ENCODE peak calls at places on chromosomes 7 and 10, in six cellular contexts. Y is astrocyte; B is left ventricle myocardium inferior; F is psoas muscle; O is GM23338; G is CD4-positive, CD25-positive, alpha-beta regulatory T cell. L is an unnamed sample.

GRCh38 chr7:148856035-148856881 is 27.8 kb downstream of the EZH2 start:
- DNase-seq in B (no peak), O (peak; percentile 60), Y (no peak), F (no peak), G (peak; percentile 47), L (no peak)

GRCh38 chr10:29120216-29120615 is 168.7 kb upstream of the LYZL1 start:
- DNase-seq in F (no peak), O (no peak), B (no peak), G (no peak), Y (peak; percentile 80), L (no peak)

GRCh38 chr10:114547466-114547865 is 110.6 kb downstream of the ABLIM1 start:
- DNase-seq in Y (no peak), G (no peak), B (no peak), O (no peak), F (no peak), L (peak; percentile 50)

GRCh38 chr7:55574062-55574717 is 1.9 kb upstream of the VOPP1 start:
- DNase-seq in F (no peak), B (no peak), O (no peak), Y (peak; percentile 65), G (no peak), L (no peak)

GRCh38 chr10:71368639-71369038 is 28.1 kb upstream of the CDH23 start:
- DNase-seq in O (peak; percentile 11), F (no peak), Y (no peak), G (no peak), B (no peak), L (no peak)

GRCh38 chr10:127612-128432 is 7.4 kb upstream of the ZMYND11 start:
- DNase-seq in B (no peak), Y (no peak), O (no peak), G (no peak), F (no peak), L (no peak)

GRCh38 chr7:77738871-77739270 is 42.6 kb downstream of the RSBN1L start:
- DNase-seq in O (no peak), Y (peak; percentile 46), B (no peak), G (no peak), F (no peak), L (no peak)

GRCh38 chr7:44216019-44216418 is 15.2 kb downstream of the YKT6 start:
- DNase-seq in G (no peak), F (no peak), B (no peak), Y (no peak), O (no peak), L (no peak)

GRCh38 chr7:132255898-132256297 is 320.4 kb downstream of the PLXNA4 start:
- DNase-seq in B (peak; percentile 48), O (no peak), F (no peak), Y (no peak), G (no peak), L (peak; percentile 52)

GRCh38 chr10:83166344-83166743 is 973.0 kb upstream of the GHITM start:
- DNase-seq in F (no peak), G (no peak), Y (no peak), B (no peak), O (peak; percentile 75), L (no peak)

GRCh38 chr10:117894339-117894738 is 152.4 kb downstream of the RAB11FIP2 start:
- DNase-seq in Y (no peak), G (no peak), F (no peak), B (no peak), O (no peak), L (no peak)

GRCh38 chr7:36972140-36972518 is 247.8 kb upstream of the AOAH start:
- DNase-seq in B (no peak), F (no peak), G (no peak), O (no peak), Y (no peak), L (no peak)

GRCh38 chr7:152859781-152860191 is 100.2 kb downstream of the ACTR3B start:
- DNase-seq in F (no peak), B (no peak), G (no peak), Y (no peak), O (peak; percentile 77), L (no peak)

GRCh38 chr10:77240042-77240619 is 397.5 kb downstream of the KCNMA1 start:
- DNase-seq in Y (no peak), B (no peak), O (no peak), G (no peak), F (no peak), L (no peak)

GRCh38 chr10:70592746-70593512 is 9.6 kb downstream of the PRF1 start:
- DNase-seq in G (no peak), F (no peak), O (no peak), Y (no peak), B (no peak), L (no peak)

GRCh38 chr7:45177801-45178200 is 20.2 kb downstream of the RAMP3 start:
- DNase-seq in G (no peak), Y (no peak), O (no peak), F (no peak), B (no peak), L (peak; percentile 37)

GRCh38 chr10:93777092-93777491 is 19.4 kb downstream of the LGI1 start:
- DNase-seq in O (no peak), Y (no peak), B (no peak), G (no peak), F (no peak), L (no peak)

GRCh38 chr10:99917963-99918825 is 91.6 kb downstream of the DNMBP start:
- DNase-seq in F (peak; percentile 23), Y (peak; percentile 66), B (peak; percentile 29), G (no peak), O (peak; percentile 95), L (no peak)

GRCh38 chr7:70520604-70521003 is 611.3 kb upstream of the GALNT17 start:
- DNase-seq in Y (peak; percentile 54), O (no peak), F (no peak), B (no peak), G (no peak), L (no peak)

GRCh38 chr10:113987805-113988204 is 55.9 kb upstream of the ADRB1 start:
- DNase-seq in B (no peak), F (peak; percentile 41), G (no peak), Y (no peak), O (no peak), L (no peak)

GRCh38 chr7:63041786-63042185 is 956.9 kb upstream of the ZNF722 start:
- DNase-seq in B (no peak), O (no peak), G (no peak), Y (no peak), F (no peak), L (no peak)

GRCh38 chr7:36015733-36016132 is 137.3 kb upstream of the EEPD1 start:
- DNase-seq in G (no peak), Y (peak; percentile 44), F (no peak), B (no peak), O (no peak), L (no peak)

GRCh38 chr7:40470111-40470736 is 335.4 kb downstream of the SUGCT start:
- DNase-seq in G (no peak), B (no peak), Y (peak; percentile 74), O (no peak), F (no peak), L (no peak)

GRCh38 chr10:81733547-81733946 is 141.4 kb upstream of the NRG3 start:
- DNase-seq in F (no peak), O (no peak), Y (no peak), B (no peak), G (no peak), L (no peak)

GRCh38 chr10:61902448-61903183 is 1.1 kb downstream of the ARID5B start:
- DNase-seq in Y (peak; percentile 63), B (peak; percentile 18), O (peak; percentile 64), F (no peak), G (peak; percentile 64), L (peak; percentile 47)

GRCh38 chr7:152674860-152675760 is 831 bp downstream of the XRCC2 start:
- DNase-seq in Y (no peak), O (peak; percentile 55), G (no peak), B (no peak), F (no peak), L (no peak)

GRCh38 chr7:43834463-43835251 is 34.7 kb downstream of the MRPS24 start:
- DNase-seq in F (no peak), B (no peak), Y (peak; percentile 10), G (peak; percentile 40), O (no peak), L (no peak)

GRCh38 chr10:122407375-122408125 is 33.0 kb downstream of the PLEKHA1 start:
- DNase-seq in O (no peak), G (peak; percentile 23), B (no peak), F (no peak), Y (peak; percentile 13), L (no peak)

GRCh38 chr7:151271699-151272355 is 23.3 kb upstream of the SMARCD3 start:
- DNase-seq in Y (no peak), F (peak; percentile 58), O (no peak), G (no peak), B (no peak), L (peak; percentile 71)

DNA sequence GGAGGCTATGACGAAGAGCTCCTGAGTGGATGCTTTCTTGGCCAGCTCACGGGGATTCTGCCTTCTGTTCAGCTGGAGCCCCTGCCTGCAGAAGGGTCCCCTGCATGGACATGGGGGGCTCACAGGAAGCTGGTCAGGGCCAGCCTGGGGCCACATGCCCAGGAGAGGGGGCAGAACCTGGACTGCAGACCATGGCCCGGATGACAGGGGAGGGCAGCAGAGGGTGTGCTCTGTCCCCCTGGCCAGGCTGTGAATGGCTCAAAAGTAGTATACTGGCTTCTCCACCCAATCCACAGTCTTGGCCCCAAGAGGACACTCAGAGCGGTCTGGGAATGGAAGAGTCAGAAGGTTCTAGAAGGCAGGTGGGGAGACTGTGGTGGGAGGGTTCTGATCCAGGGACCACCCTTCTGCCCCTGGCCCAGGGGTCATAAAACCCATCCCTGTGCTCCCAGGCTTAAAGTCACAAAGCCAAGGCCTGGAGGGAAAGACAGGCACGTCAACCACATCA is 40.3 kb downstream of the PPIF start:
- DNase-seq in Y (no peak), F (no peak), O (no peak), B (peak; percentile 9), G (no peak), L (no peak)
- H3K4me1 ChIP-seq in Y (peaks cover 8% of the 10 kb centered on the region), F (no peaks in the 10 kb centered on the region), O (no peaks in the 10 kb centered on the region), B (peaks cover 56% of the 10 kb centered on the region), G (no peaks in the 10 kb centered on the region), L (peaks cover 2% of the 10 kb centered on the region)

GRCh38 chr10:125144693-125145623 is 15.4 kb downstream of the CTBP2 start:
- DNase-seq in Y (peak; percentile 44), G (no peak), O (peak; percentile 81), B (no peak), F (no peak), L (peak; percentile 59)
- H3K4me1 ChIP-seq in Y (peaks cover 39% of the 10 kb centered on the region), G (no peaks in the 10 kb centered on the region), O (peaks cover 93% of the 10 kb centered on the region), B (peaks cover 90% of the 10 kb centered on the region), F (peaks cover 94% of the 10 kb centered on the region), L (peaks cover 67% of the 10 kb centered on the region)

GRCh38 chr10:128065881-128066534 is 60.2 kb downstream of the MKI67 start:
- DNase-seq in G (no peak), F (no peak), Y (no peak), B (no peak), O (no peak), L (no peak)
- H3K4me1 ChIP-seq in G (peaks cover 47% of the 10 kb centered on the region), F (peaks cover 6% of the 10 kb centered on the region), Y (peaks cover 26% of the 10 kb centered on the region), B (peaks cover 45% of the 10 kb centered on the region), O (peaks cover 15% of the 10 kb centered on the region), L (peaks cover 46% of the 10 kb centered on the region)

GRCh38 chr10:7788640-7789335 is 811 bp downstream of the ATP5F1C start:
- DNase-seq in G (no peak), O (peak; percentile 8), Y (no peak), B (no peak), F (no peak), L (no peak)

GRCh38 chr10:7787150-7787856 is 490 bp downstream of the KIN start:
- DNase-seq in G (peak; percentile 1), F (no peak), B (no peak), O (peak; percentile 23), Y (no peak), L (no peak)

GRCh38 chr10:7789390-7789789 is 1.4 kb downstream of the ATP5F1C start:
- DNase-seq in B (peak; percentile 49), Y (peak; percentile 38), F (no peak), O (no peak), G (no peak), L (no peak)

GRCh38 chr10:7792541-7792940 is 4.6 kb downstream of the ATP5F1C start:
- DNase-seq in Y (no peak), G (no peak), F (no peak), O (no peak), B (no peak), L (no peak)

GRCh38 chr10:7787857-7788639 is at the start of the genes ATP5F1C and KIN:
- DNase-seq in O (peak; percentile 97), Y (peak; percentile 84), F (peak; percentile 97), B (peak; percentile 98), G (peak; percentile 96), L (peak; percentile 98)
- H3K4me1 ChIP-seq in O (peaks cover 19% of the 10 kb centered on the region), Y (peaks cover 33% of the 10 kb centered on the region), F (peaks cover 44% of the 10 kb centered on the region), B (peaks cover 97% of the 10 kb centered on the region), G (peaks cover 44% of the 10 kb centered on the region), L (peaks cover 47% of the 10 kb centered on the region)

L was measured in lower lobe of right lung.